ENCODE peak calls at places on chromosomes 12 and 14, in four cellular contexts. Y, L, P and S are unnamed samples.

GRCh38 chr12:121124402-121125109 is 8.1 kb upstream of the P2RX7 start:
- DNase-seq in Y (no peak), L (peak), P (no peak), S (no peak)

GRCh38 chr14:94390372-94391086 is 2.1 kb upstream of the SERPINA1 start:
- DNase-seq in Y (peak), L (peak), P (no peak), S (no peak)

GRCh38 chr14:56211124-56211523 is 92.9 kb downstream of the PELI2 start:
- DNase-seq in Y (no peak), L (no peak), P (no peak), S (no peak)

GRCh38 chr12:1429980-1430379 is 164.4 kb downstream of the FBXL14 start:
- DNase-seq in Y (no peak), L (peak), P (no peak), S (no peak)

GRCh38 chr14:94396628-94397210 is 8.3 kb upstream of the SERPINA1 start:
- DNase-seq in Y (no peak), L (no peak), P (no peak), S (no peak)

GRCh38 chr12:14126692-14127091 is 145.3 kb upstream of the GRIN2B start:
- DNase-seq in Y (no peak), L (no peak), P (no peak), S (no peak)

GRCh38 chr14:105389534-105389933 is 8.8 kb upstream of the TEX22 start:
- DNase-seq in Y (no peak), L (no peak), P (no peak), S (no peak)

GRCh38 chr14:106831322-106831720 is 1304.9 kb downstream of the TMEM121 start:
- DNase-seq in Y (no peak), L (peak), P (peak), S (no peak)